ENCODE peak calls at places on chromosomes 1 and 21, in six cellular contexts. Y, S, T, M, D and J are unnamed samples.

GRCh38 chr1:173333581-173333980 is 126.5 kb upstream of the TNFSF4 start:
- DNase-seq in Y (no peak), S (no peak), T (no peak), M (peak), D (no peak), J (no peak)

GRCh38 chr21:26732442-26733221 is 112.6 kb downstream of the ADAMTS1 start:
- DNase-seq in Y (peak), S (no peak), T (peak), M (no peak), D (no peak), J (no peak)

GRCh38 chr1:84632975-84633427 is 57.3 kb downstream of the SSX2IP start:
- DNase-seq in Y (no peak), S (no peak), T (no peak), M (no peak), D (no peak), J (no peak)

GRCh38 chr1:167482184-167482583 is 36.1 kb downstream of the CD247 start:
- DNase-seq in Y (no peak), S (no peak), T (no peak), M (no peak), D (no peak), J (no peak)

GRCh38 chr1:12810691-12811408 is 19.7 kb downstream of the PRAMEF1 start:
- DNase-seq in Y (no peak), S (no peak), T (no peak), M (no peak), D (no peak), J (no peak)

GRCh38 chr1:26410706-26411623 is at the start of gene LIN28A:
- DNase-seq in Y (no peak), S (no peak), T (no peak), M (no peak), D (no peak), J (no peak)

GRCh38 chr1:199403421-199404116 is 623.9 kb upstream of the NR5A2 start:
- DNase-seq in Y (no peak), S (no peak), T (no peak), M (no peak), D (peak), J (no peak)

GRCh38 chr1:29933110-29933509 is 696.8 kb downstream of the PTPRU start:
- DNase-seq in Y (no peak), S (no peak), T (no peak), M (no peak), D (no peak), J (no peak)

GRCh38 chr1:71706030-71706671 is 576.2 kb downstream of the NEGR1 start:
- DNase-seq in Y (no peak), S (no peak), T (no peak), M (no peak), D (peak), J (no peak)

GRCh38 chr1:39063775-39064174 is 37.6 kb downstream of the NDUFS5 start:
- DNase-seq in Y (no peak), S (no peak), T (no peak), M (no peak), D (no peak), J (no peak)

GRCh38 chr1:231337472-231338269 is at the start of gene EXOC8:
- DNase-seq in Y (peak), S (peak), T (peak), M (peak), D (peak), J (peak)

GRCh38 chr1:200310824-200311223 is 99.0 kb downstream of the ZNF281 start:
- DNase-seq in Y (no peak), S (no peak), T (no peak), M (no peak), D (no peak), J (no peak)

GRCh38 chr1:8450312-8450711 is 132.4 kb downstream of the SLC45A1 start:
- DNase-seq in Y (no peak), S (no peak), T (no peak), M (no peak), D (no peak), J (no peak)

GRCh38 chr1:8443558-8444194 is 125.8 kb downstream of the SLC45A1 start:
- DNase-seq in Y (peak), S (no peak), T (no peak), M (no peak), D (no peak), J (no peak)

GRCh38 chr1:8447616-8448150 is 129.8 kb downstream of the SLC45A1 start:
- DNase-seq in Y (no peak), S (no peak), T (no peak), M (no peak), D (no peak), J (no peak)

GRCh38 chr1:8448906-8449661 is 131.2 kb downstream of the SLC45A1 start:
- DNase-seq in Y (no peak), S (no peak), T (no peak), M (no peak), D (no peak), J (no peak)
- H3K4me3 ChIP-seq in Y (no peak), S (no peak), T (no peak), M (no peak), D (no peak), J (peak)

DNA sequence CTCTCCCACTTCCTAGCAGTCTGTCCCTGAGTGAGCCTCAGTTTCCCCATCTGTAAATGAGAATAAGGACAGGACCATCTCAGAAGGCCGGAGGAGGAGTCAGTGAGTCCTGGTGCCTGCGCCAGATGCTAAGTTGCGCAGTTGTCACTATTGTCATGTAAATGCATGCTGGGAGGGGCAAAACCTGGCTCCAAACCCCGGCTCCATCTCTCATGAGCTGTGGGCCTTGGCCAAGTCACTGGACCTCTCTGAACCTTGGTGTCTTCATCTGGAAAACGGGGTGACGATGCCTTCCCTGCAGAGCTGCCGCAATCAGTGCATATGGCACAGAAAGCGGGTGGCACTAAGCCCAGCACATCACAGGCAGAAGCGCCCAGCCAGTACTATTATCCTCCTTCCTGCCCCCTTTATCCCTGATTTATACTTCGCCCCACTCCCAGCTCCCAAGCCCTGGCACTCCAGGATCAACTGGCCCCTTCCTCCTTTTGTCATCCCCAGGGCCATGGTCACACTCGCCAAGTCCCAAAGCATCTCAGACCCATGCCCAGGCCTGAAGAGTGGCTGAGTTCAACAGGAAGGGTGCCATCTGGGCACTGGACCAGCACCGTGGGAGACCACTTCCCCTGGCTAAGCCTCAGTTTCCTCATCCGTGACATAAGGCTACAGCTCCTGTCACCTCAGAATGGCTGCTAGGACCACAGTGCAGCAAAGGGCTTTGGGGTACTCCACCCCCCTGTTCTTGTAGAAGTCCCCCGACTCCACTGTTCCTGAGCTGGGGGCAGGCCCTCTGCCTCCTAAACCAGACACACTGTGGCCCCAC is 4.3 kb upstream of the PLEKHG5 start:
- DNase-seq in Y (peak), S (no peak), T (no peak), M (no peak), D (no peak), J (peak)
- H3K4me3 ChIP-seq in Y (no peak), S (peak), T (no peak), M (no peak), D (no peak), J (peak)

DNA sequence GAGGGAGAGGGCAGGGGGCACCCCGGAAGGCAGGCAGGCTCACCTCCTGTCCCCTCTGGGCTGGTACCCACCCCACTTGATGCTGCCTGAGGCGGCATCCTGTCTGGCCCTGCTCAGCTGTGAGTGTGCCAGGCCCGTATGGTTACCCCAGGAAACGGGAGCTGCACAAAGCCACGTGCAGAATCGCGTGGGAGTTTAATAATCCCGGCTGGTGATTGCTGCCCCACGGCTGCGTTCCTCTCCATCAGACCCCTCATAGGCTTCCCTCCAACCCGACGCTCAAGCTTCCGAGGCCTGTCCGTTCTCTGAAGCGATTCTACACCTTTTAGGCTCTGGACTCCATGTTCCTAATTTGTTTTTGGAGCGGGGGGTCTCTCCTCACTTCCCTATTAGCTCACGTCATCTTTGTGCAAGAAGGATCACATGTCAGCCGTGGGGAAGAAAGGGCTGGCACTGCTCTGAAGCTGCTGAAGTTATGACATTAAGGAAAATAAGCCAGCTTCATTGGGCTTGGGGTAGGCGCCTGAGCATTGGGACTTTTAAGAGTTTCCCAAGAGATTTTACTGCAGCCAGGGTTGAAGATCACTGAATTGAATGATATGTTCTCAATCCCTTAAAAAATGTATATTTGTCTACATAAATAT is 1.1 kb upstream of the B3GALT5 start:
- DNase-seq in Y (no peak), S (no peak), T (no peak), M (no peak), D (no peak), J (no peak)
- H3K4me3 ChIP-seq in Y (no peak), S (no peak), T (no peak), M (no peak), D (no peak), J (no peak)

GRCh38 chr1:160520999-160521398 is 2.1 kb downstream of the SLAMF6 start:
- DNase-seq in Y (no peak), S (no peak), T (no peak), M (no peak), D (no peak), J (no peak)

GRCh38 chr1:160522136-160522535 is 919 bp downstream of the SLAMF6 start:
- DNase-seq in Y (no peak), S (no peak), T (no peak), M (no peak), D (no peak), J (no peak)

GRCh38 chr1:160521554-160521953 is 1.5 kb downstream of the SLAMF6 start:
- DNase-seq in Y (no peak), S (no peak), T (no peak), M (no peak), D (no peak), J (no peak)

GRCh38 chr1:160519542-160520435 is 3.3 kb downstream of the SLAMF6 start:
- DNase-seq in Y (no peak), S (no peak), T (no peak), M (peak), D (no peak), J (no peak)

DNA sequence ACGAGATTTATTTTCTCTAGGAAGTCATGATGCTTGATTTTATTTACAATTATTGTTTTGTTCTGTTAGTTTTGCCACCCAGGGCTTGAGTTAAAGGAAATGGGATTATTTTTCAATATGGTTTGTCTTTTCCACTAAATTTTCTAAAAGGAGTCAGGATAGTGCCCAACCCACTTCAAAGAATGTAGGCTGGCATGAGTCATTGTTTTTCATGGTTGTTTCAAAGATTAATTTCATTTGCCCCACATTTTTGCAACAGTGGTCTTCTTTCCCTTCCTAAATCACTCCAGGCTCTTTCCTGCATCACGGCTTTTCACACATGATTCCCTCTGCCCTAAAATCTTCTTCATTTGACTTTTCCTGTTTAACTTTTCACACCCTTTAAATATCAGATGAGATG is 2.5 kb downstream of the SLAMF6 start:
- DNase-seq in Y (no peak), S (no peak), T (no peak), M (no peak), D (no peak), J (no peak)
- H3K4me3 ChIP-seq in Y (no peak), S (no peak), T (no peak), M (peak), D (no peak), J (no peak)

DNA sequence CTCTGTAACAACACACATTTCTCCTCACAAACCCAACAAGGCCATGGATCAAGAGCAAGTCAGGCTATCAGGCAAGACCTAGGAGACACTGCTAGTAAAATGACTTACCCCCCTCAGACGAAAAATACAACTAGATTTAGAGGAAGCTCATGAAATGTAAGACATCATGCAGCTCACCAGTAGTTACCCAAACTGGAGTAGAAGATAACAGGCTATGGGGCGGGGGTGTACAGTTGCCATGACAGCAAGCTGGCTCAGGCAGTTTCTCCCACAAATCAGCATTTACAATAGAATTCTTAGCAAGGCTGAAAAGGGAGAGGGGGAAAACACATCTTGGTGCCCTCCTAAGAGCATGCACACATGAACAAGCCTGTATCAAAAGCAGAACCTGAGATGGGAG is 13.9 kb downstream of the TPM3 start:
- DNase-seq in Y (no peak), S (no peak), T (no peak), M (no peak), D (no peak), J (no peak)
- H3K4me3 ChIP-seq in Y (no peak), S (no peak), T (no peak), M (peak), D (no peak), J (no peak)

GRCh38 chr1:239283229-239283628 is 103.1 kb upstream of the CHRM3 start:
- DNase-seq in Y (no peak), S (no peak), T (no peak), M (no peak), D (no peak), J (no peak)
- H3K4me3 ChIP-seq in Y (no peak), S (no peak), T (no peak), M (no peak), D (no peak), J (no peak)

GRCh38 chr1:87132664-87133000 is 196.0 kb upstream of the LMO4 start:
- DNase-seq in Y (no peak), S (no peak), T (no peak), M (no peak), D (no peak), J (no peak)

GRCh38 chr1:87129606-87130005 is 199.1 kb upstream of the LMO4 start:
- DNase-seq in Y (no peak), S (no peak), T (no peak), M (no peak), D (no peak), J (peak)

GRCh38 chr1:87130437-87130836 is 198.2 kb upstream of the LMO4 start:
- DNase-seq in Y (no peak), S (no peak), T (no peak), M (no peak), D (no peak), J (no peak)

GRCh38 chr1:87134061-87134460 is 194.6 kb upstream of the LMO4 start:
- DNase-seq in Y (no peak), S (no peak), T (no peak), M (no peak), D (no peak), J (no peak)

DNA sequence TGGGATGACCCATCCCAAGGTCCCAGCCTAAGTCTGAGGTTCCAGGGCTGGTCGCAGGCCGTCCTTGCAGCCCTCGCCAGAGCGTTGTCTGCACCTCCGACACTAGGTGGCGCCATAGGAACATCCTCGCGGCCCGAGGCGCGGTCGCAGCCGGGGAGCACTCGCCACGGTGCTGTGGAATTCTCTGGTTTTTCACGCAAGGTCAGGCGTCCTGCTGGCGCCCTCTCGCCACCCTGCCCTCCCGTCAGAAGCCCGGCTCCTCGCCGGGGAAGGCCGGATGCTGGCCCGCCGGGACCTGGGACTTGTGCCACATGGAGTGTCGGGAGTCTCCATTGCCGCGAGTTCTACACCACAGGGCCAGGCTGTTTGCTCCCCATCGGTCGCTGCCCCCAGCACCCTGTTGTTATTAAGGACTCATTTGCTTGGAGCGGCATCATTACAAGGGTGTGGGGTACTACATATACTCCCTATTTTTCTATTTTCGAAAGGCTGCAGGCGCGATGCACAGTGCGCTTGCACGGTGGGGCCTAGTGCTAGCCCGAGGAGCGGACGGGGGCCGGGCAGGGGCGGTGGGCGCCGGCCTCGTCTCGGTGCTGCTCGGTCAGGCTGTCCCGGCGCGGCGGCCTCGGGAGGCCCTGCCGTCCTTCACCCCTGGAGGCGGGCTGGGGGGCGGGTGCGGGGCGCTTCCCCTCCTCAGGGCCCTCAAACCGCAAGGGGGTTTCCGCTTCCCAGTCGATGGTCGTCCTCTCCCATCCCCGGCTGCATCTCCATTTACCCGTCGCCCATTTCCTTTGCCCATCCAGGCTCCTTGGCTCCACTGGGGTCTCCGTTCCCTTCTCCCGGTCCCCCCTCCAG is 196.6 kb upstream of the LMO4 start:
- DNase-seq in Y (peak), S (no peak), T (peak), M (no peak), D (no peak), J (peak)
- H3K4me3 ChIP-seq in Y (peak), S (peak), T (peak), M (peak), D (peak), J (peak)

GRCh38 chr1:196558424-196558823 is 49.8 kb downstream of the KCNT2 start:
- DNase-seq in Y (peak), S (no peak), T (no peak), M (no peak), D (peak), J (no peak)
- H3K4me3 ChIP-seq in Y (no peak), S (no peak), T (no peak), M (no peak), D (peak), J (peak)

DNA sequence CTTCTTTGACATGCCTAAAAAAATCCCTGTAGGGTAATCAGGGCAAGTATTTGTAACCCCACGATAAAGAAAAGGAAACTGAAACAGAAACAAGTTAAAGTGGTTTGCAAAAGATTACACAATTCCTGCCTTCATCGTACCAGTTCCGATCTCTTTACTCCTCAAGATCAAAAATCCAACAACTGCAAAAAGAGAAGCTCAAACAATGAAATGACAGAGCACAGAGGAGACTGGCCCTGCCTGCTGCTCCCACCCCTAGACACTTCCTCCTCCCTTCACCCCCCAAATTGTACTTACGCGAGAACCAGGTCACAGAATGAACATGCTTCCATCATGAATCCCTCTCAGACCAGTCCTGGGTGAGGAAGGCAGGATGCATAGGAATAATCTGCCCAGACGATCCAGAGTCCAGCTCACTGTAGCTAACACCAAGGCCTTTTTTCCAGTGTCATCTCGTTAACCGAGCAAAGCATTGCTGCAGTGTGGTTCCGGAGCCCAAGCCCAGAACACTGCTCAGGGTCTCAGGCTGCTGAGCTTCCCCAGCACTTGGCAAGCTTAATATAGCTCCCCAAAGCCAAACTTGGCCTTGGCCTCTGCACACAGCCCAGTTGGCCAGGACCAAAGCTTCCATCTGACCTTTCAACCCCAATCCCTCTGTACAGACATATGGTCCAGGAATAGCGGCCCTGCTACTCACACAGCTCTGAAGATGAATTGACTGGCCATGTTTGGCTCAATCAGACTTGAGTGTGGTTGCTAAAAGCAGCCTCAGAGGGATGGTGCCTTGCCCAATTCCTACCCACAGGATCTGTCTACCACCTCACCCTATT is 20.3 kb downstream of the RXRG start:
- DNase-seq in Y (no peak), S (no peak), T (no peak), M (no peak), D (no peak), J (peak)
- H3K4me3 ChIP-seq in Y (no peak), S (no peak), T (no peak), M (no peak), D (no peak), J (peak)